ENCODE peak calls at places on chromosomes 6 and 20, in seven cellular contexts. K is tibial nerve; E is RWPE1; O is GM20000; L is brain microvascular endothelial cell; T is HFFc6; M is stimulated activated CD4-positive, alpha-beta T cell treated with anti-CD3 and anti-CD28 coated beads, Interleukin-1b, Interleukin-23, amount 100 ng/mL, for 4 hours. Y is an unnamed sample.

GRCh38 chr6:44921787-44922186 is 406.3 kb upstream of the RUNX2 start:
- DNase-seq in K (no peak), E (peak), O (no peak), L (no peak), T (no peak), M (no peak), Y (no peak)

GRCh38 chr6:85041376-85041775 is 277.0 kb upstream of the TBX18 start:
- DNase-seq in K (no peak), E (no peak), O (no peak), L (peak), T (no peak), M (no peak), Y (no peak)

GRCh38 chr20:63458170-63459069 is 14.0 kb downstream of the KCNQ2 start:
- DNase-seq in K (no peak), E (no peak), O (no peak), L (no peak), T (no peak), M (no peak), Y (no peak)

GRCh38 chr6:81718126-81718525 is 34.4 kb downstream of the TENT5A start:
- DNase-seq in K (no peak), E (no peak), O (no peak), L (no peak), T (no peak), M (no peak), Y (no peak)

GRCh38 chr6:35017461-35018183 is 123.5 kb downstream of the TCP11 start:
- DNase-seq in K (peak), E (no peak), O (no peak), L (no peak), T (no peak), M (no peak), Y (no peak)

GRCh38 chr20:36101201-36101600 is 53.3 kb upstream of the EPB41L1 start:
- DNase-seq in K (no peak), E (no peak), O (no peak), L (no peak), T (no peak), M (no peak), Y (no peak)

GRCh38 chr6:33761922-33762629 is 15.4 kb upstream of the IP6K3 start:
- DNase-seq in K (no peak), E (peak), O (peak), L (peak), T (peak), M (peak), Y (no peak)

GRCh38 chr6:32213649-32214048 is 10.2 kb downstream of the NOTCH4 start:
- DNase-seq in K (no peak), E (no peak), O (no peak), L (no peak), T (no peak), M (no peak), Y (no peak)

GRCh38 chr6:148317739-148318138 is 24.9 kb upstream of the SASH1 start:
- DNase-seq in K (no peak), E (no peak), O (no peak), L (no peak), T (no peak), M (no peak), Y (no peak)

GRCh38 chr20:47493175-47493953 is 8.3 kb upstream of the NCOA3 start:
- DNase-seq in K (peak), E (peak), O (no peak), L (peak), T (peak), M (peak), Y (no peak)

GRCh38 chr20:60477958-60478357 is 519.7 kb downstream of the CDH26 start:
- DNase-seq in K (no peak), E (no peak), O (no peak), L (no peak), T (no peak), M (no peak), Y (no peak)

Y was measured in NCI-H1930.